ENCODE peak calls at places on chromosomes 5 and 9, in four cellular contexts. U is fibroblast of lung, Y is BJ, M is fibroblast of pulmonary artery. A is an unnamed sample.

GRCh38 chr5:73640861-73641320 is 14.9 kb downstream of the ARHGEF28 start:
- DNase-seq in U (peak), Y (no peak), M (peak), A (no peak)

GRCh38 chr5:64925123-64925522 is 156.4 kb downstream of the CWC27 start:
- DNase-seq in U (no peak), Y (no peak), M (no peak), A (no peak)

GRCh38 chr9:132486706-132487350 is 76.8 kb downstream of the CFAP77 start:
- DNase-seq in U (no peak), Y (no peak), M (no peak), A (no peak)

GRCh38 chr9:130140701-130141100 is 31.5 kb upstream of the NCS1 start:
- DNase-seq in U (no peak), Y (no peak), M (no peak), A (no peak)

GRCh38 chr5:6551287-6551954 is 81.4 kb downstream of the NSUN2 start:
- DNase-seq in U (peak), Y (no peak), M (no peak), A (no peak)

GRCh38 chr9:131668439-131669233 is 71.2 kb downstream of the RAPGEF1 start:
- DNase-seq in U (peak), Y (no peak), M (peak), A (no peak)

GRCh38 chr5:142888469-142889085 is 118.4 kb downstream of the ARHGAP26 start:
- DNase-seq in U (peak), Y (no peak), M (peak), A (no peak)

GRCh38 chr9:132144708-132145365 is 17.0 kb upstream of the NTNG2 start:
- DNase-seq in U (peak), Y (no peak), M (peak), A (no peak)

GRCh38 chr5:134577796-134578577 is 52.5 kb downstream of the JADE2 start:
- DNase-seq in U (peak), Y (no peak), M (peak), A (no peak)

GRCh38 chr9:8660383-8660782 is 860.8 kb upstream of the DMAC1 start:
- DNase-seq in U (peak), Y (no peak), M (peak), A (no peak)

GRCh38 chr5:78597858-78598415 is 50.6 kb downstream of the LHFPL2 start:
- DNase-seq in U (peak), Y (no peak), M (peak), A (no peak)

GRCh38 chr5:76754765-76755164 is 38.8 kb downstream of the F2R start:
- DNase-seq in U (no peak), Y (no peak), M (no peak), A (no peak)

GRCh38 chr9:129343697-129344375 is 165.8 kb upstream of the IER5L start:
- DNase-seq in U (no peak), Y (no peak), M (peak), A (no peak)

GRCh38 chr9:126692759-126693427 is 79.2 kb downstream of the LMX1B start:
- DNase-seq in U (no peak), Y (no peak), M (no peak), A (no peak)

GRCh38 chr9:114007991-114008666 is 70.0 kb downstream of the AMBP start:
- DNase-seq in U (no peak), Y (no peak), M (no peak), A (no peak)

GRCh38 chr5:130198927-130199326 is 294.7 kb downstream of the CHSY3 start:
- DNase-seq in U (peak), Y (no peak), M (peak), A (no peak)

GRCh38 chr5:179269781-179270543 is 75.3 kb downstream of the ADAMTS2 start:
- DNase-seq in U (no peak), Y (peak), M (no peak), A (no peak)

GRCh38 chr9:87581513-87581912 is 83.8 kb downstream of the DAPK1 start:
- DNase-seq in U (peak), Y (peak), M (peak), A (no peak)

GRCh38 chr9:87514136-87514535 is 16.5 kb downstream of the DAPK1 start:
- DNase-seq in U (no peak), Y (no peak), M (no peak), A (no peak)

GRCh38 chr5:145968970-145969713 is 32.8 kb downstream of the SH3RF2 start:
- DNase-seq in U (no peak), Y (no peak), M (no peak), A (no peak)

GRCh38 chr5:34500236-34500836 is 155.8 kb upstream of the RAI14 start:
- DNase-seq in U (no peak), Y (no peak), M (peak), A (no peak)

GRCh38 chr9:37370968-37371563 is 51.4 kb upstream of the GRHPR start:
- DNase-seq in U (no peak), Y (no peak), M (no peak), A (no peak)

GRCh38 chr9:79610019-79610760 is 38.4 kb downstream of the TLE4 start:
- DNase-seq in U (peak), Y (peak), M (no peak), A (no peak)

GRCh38 chr9:114275246-114275994 is 47.5 kb upstream of the ORM1 start:
- DNase-seq in U (no peak), Y (no peak), M (peak), A (no peak)

GRCh38 chr5:77518304-77518703 is 26.2 kb upstream of the WDR41 start:
- DNase-seq in U (peak), Y (no peak), M (peak), A (no peak)

GRCh38 chr5:17805426-17805825 is 171.2 kb downstream of the TAF11L14 start:
- DNase-seq in U (peak), Y (no peak), M (no peak), A (no peak)

GRCh38 chr5:45038366-45038987 is 229.7 kb downstream of the MRPS30 start:
- DNase-seq in U (peak), Y (no peak), M (peak), A (no peak)

GRCh38 chr5:38697013-38697412 is 140.6 kb upstream of the LIFR start:
- DNase-seq in U (peak), Y (peak), M (peak), A (no peak)

GRCh38 chr5:151156732-151157402 is 712 bp downstream of the ANXA6 start:
- DNase-seq in U (peak), Y (no peak), M (no peak), A (no peak)

GRCh38 chr9:25724424-25724823 is 46.2 kb upstream of the TUSC1 start:
- DNase-seq in U (peak), Y (no peak), M (peak), A (peak)

GRCh38 chr9:28899267-28899666 is 1326.0 kb upstream of the C9orf72 start:
- DNase-seq in U (no peak), Y (no peak), M (no peak), A (no peak)

GRCh38 chr9:17752021-17752420 is 173.2 kb downstream of the SH3GL2 start:
- DNase-seq in U (no peak), Y (no peak), M (no peak), A (no peak)

GRCh38 chr9:135559606-135560005 is 1.9 kb upstream of the PAEP start:
- DNase-seq in U (no peak), Y (no peak), M (peak), A (no peak)

GRCh38 chr5:172059661-172060100 is 53.2 kb upstream of the FBXW11 start:
- DNase-seq in U (no peak), Y (no peak), M (peak), A (no peak)
- TF ChIP-seq CTCF in U (peak), Y (peak), M (peak), A (peak)

GRCh38 chr9:967851-968641 is 8.4 kb upstream of the DMRT3 start:
- DNase-seq in U (no peak), Y (no peak), M (no peak), A (no peak)

GRCh38 chr9:966936-967335 is 9.5 kb upstream of the DMRT3 start:
- DNase-seq in U (no peak), Y (no peak), M (no peak), A (no peak)

GRCh38 chr9:965497-965896 is 11.0 kb upstream of the DMRT3 start:
- DNase-seq in U (no peak), Y (no peak), M (no peak), A (no peak)

GRCh38 chr9:969310-969692 is 7.2 kb upstream of the DMRT3 start:
- DNase-seq in U (no peak), Y (no peak), M (no peak), A (no peak)

DNA sequence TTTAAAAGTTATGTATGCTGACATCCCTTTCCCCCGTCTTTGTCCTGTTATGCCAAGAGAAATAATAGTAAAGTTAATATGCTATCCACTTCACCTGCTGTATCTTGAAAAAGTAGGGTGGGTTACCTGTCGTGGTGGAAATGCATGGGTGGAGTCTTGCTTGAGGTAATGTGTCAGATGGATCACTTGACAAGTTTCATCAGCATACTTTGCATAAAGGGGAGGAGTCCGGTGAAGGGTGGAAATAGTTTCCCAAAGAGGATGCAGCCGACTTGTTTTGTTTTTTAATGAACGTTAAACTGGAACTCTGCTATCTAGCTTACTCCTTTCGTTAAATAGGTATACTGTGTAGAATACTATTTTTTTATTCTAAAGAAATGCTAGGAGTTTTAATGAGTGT is 9.0 kb upstream of the DMRT3 start:
- DNase-seq in U (no peak), Y (no peak), M (no peak), A (no peak)
- H3K4me3 ChIP-seq in U (no peak), Y (no peak), M (no peak), A (no peak)

DNA sequence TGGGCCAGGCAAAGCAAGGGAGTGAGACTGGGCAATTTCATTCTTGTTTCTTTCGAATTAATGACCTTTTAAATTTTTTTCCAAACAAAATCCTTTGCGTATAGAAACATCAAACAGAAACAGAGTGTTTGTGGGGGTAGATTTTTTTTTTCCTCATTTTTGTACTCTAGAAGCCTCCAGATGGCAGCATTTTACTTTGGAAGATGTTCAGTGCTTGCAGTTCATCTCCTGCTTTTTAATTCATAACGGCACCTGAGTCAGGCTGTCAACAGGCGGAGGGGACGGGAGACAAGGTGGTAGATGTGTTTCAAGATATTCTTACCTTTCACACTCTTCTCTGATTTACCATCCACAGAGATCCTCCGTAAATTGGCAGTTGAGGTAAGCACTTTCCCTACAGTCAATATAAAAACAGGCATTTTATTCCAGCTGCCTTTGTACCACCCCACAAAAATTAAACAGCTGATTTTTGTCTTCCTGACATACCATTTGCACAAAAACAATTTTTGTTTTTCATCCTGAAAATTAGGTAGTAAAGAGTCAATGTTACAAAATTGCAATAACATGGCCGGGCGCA is 99.5 kb upstream of the FBXL17 start:
- DNase-seq in U (peak), Y (no peak), M (peak), A (no peak)
- TF ChIP-seq CTCF in U (peak), Y (peak), M (peak), A (peak)

DNA sequence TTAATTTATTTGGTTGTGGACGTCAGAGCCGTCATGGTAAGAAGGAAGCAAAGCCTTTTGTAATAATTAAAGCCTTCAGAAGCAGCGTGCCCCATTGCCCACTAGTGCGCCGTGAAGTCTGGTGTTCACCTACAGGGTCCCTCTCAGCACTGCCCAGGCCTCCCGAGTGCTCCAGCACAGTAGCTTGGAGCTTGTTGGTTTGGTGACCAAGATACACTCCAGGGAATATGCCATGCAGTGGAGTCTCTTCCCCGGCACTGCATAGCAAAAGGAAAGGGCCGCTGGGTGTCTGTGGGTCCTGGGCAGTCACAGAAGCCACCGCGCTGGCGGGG is 478 bp upstream of the SYK start:
- DNase-seq in U (no peak), Y (no peak), M (no peak), A (no peak)
- H3K4me3 ChIP-seq in U (no peak), Y (no peak), M (no peak), A (no peak)

DNA sequence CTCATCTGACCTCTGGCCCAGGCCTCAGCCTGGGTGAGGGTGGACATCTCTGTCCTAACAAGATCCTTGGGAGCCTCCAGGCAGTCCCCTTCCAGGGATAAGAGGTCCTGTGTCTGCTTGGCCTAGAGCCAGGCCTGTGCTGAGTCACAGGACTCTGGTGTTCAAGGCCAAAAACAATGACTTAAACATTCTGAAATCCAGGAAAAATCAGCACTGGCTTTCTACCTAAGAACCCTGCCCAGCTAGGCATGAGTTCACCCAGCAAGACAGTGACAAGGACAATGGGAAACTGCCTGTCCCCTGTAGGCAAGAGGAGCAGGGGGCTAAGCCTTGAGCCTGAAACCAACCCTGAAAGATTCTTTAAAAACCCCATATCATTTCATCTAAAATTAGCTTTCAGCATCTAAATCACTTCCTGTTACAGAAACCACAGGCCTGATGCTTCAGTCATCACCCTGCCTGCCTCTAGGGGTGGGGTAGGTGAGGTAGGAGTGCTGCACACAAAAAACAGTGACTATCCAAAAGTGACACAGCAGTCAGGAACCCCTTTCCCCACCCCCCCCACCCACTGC is 29.9 kb downstream of the CSF2 start:
- DNase-seq in U (peak), Y (peak), M (peak), A (peak)
- TF ChIP-seq CTCF in U (no peak), Y (peak), M (peak), A (peak)

DNA sequence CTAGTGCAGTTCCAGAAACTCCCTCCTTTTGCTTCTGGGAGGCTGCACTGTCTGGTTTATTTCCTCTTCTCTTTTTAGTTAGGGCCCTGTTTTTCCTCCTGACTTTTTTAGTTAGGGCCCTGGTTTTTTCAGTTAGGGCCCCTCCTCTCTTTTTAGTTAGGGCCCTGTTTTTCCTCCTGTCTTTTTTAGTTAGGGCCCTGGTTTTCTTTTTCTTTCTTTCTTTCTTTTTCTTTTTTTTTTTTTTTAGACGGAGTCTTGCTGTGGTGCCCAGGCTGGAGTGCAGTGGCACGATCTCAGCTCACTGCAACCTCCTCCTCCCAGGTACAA is 15.1 kb downstream of the GSN start:
- DNase-seq in U (no peak), Y (no peak), M (no peak), A (no peak)
- H3K4me3 ChIP-seq in U (no peak), Y (no peak), M (no peak), A (no peak)

GRCh38 chr9:22216730-22217160 is 207.6 kb upstream of the CDKN2B start:
- DNase-seq in U (peak), Y (peak), M (peak), A (no peak)
- TF ChIP-seq CTCF in U (no peak), Y (no peak), M (no peak), A (no peak)

GRCh38 chr5:177601577-177602457 is 1.9 kb downstream of the B4GALT7 start:
- DNase-seq in U (peak), Y (no peak), M (no peak), A (no peak)
- H3K4me3 ChIP-seq in U (no peak), Y (no peak), M (no peak), A (no peak)

DNA sequence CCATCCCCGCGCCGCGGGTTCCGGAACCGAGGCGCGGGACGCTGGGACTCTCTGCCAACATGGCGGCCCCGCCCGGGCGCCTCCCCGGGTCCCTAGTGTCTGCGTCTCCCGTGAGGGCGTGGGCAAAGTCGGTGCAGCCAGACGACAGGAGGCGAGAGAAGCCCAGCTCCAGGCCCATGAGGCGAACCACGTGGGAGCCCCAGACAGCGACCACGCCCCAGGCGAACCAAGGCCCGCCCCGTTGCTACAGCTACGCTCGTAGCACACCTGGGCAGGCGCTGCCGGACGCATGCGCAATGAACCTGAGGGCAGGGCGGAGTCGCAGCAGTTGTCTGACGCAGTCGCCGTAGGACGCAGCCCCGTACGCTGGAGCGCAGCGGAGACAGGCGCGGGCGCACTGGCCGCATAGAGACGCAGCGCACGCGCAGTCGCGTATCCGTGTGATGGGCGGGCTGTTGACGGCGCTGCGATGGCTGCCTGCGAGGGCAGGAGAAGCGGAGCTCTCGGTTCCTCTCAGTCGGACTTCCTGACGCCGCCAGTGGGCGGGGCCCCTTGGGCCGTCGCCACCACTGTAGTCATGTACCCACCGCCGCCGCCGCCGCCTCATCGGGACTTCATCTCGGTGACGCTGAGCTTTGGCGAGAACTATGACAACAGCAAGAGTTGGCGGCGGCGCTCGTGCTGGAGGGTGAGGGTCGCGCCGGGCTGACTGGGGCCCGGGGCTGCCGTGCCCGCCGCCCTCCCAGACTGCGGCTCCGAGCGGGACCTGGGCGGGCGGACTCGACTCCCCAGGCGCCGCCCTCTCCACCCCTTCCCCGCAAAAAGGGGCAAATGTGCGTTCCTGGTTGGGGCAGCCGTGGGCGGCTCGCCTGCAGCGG is at the start of gene MAN1B1:
- DNase-seq in U (peak), Y (peak), M (peak), A (peak)
- TF ChIP-seq CTCF in U (no peak), Y (no peak), M (no peak), A (no peak)

DNA sequence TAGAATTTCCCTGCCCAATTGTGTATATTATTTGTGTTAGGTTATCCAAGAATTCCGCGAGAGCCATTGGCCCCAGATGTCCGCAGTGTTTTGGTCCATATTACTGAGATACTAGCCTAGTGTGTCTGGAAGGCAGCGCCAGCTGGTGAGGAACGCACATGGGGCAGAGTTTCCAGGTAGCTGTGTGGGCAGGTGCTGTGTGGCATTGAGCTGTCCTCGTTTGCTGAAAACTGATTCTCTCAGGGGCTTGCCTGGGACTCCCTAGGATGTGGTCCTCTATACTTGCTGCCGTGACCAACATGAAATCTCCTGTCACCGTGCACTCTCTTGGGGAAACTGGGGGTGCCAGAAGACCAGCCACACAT is 288.7 kb downstream of the FANCC start:
- DNase-seq in U (no peak), Y (no peak), M (no peak), A (no peak)
- H3K4me3 ChIP-seq in U (no peak), Y (no peak), M (no peak), A (no peak)

A was measured in AG04449.